ENCODE peak calls at places on chromosome 9, in seven cellular contexts. One of them, this sample, is unnamed.

GRCh38 chr9:4077499-4078102 is 222.3 kb downstream of the GLIS3 start:
- DNase-seq in SK-N-SH: peak
- DNase-seq in H1: peak
- DNase-seq in HepG2: peak
- DNase-seq in HCT116: peak
- DNase-seq in GM12878: no peak
- DNase-seq in K562: peak
- DNase-seq in this sample: peak

GRCh38 chr9:27714388-27714787 is 141.1 kb upstream of the C9orf72 start:
- DNase-seq in HCT116: no peak
- DNase-seq in H1: no peak
- DNase-seq in K562: no peak
- DNase-seq in HepG2: no peak
- DNase-seq in SK-N-SH: peak
- DNase-seq in GM12878: no peak
- DNase-seq in this sample: no peak

GRCh38 chr9:131276107-131276888 is at the start of gene FAM78A:
- DNase-seq in H1: no peak
- DNase-seq in SK-N-SH: peak
- DNase-seq in HCT116: no peak
- DNase-seq in K562: peak
- DNase-seq in GM12878: no peak
- DNase-seq in HepG2: no peak
- DNase-seq in this sample: no peak

GRCh38 chr9:13002740-13003139 is 227.9 kb downstream of the LURAP1L start:
- DNase-seq in HCT116: no peak
- DNase-seq in SK-N-SH: no peak
- DNase-seq in GM12878: no peak
- DNase-seq in HepG2: no peak
- DNase-seq in H1: no peak
- DNase-seq in K562: no peak
- DNase-seq in this sample: no peak

GRCh38 chr9:73871636-73872035 is 625.5 kb upstream of the RORB start:
- DNase-seq in GM12878: no peak
- DNase-seq in H1: no peak
- DNase-seq in HepG2: no peak
- DNase-seq in SK-N-SH: no peak
- DNase-seq in K562: no peak
- DNase-seq in HCT116: no peak
- DNase-seq in this sample: no peak

GRCh38 chr9:14692918-14693861 is at the start of gene ZDHHC21:
- DNase-seq in HCT116: no peak
- DNase-seq in K562: peak
- DNase-seq in HepG2: peak
- DNase-seq in SK-N-SH: peak
- DNase-seq in GM12878: no peak
- DNase-seq in H1: peak
- DNase-seq in this sample: peak

GRCh38 chr9:87371801-87372374 is 125.8 kb upstream of the DAPK1 start:
- DNase-seq in K562: no peak
- DNase-seq in SK-N-SH: no peak
- DNase-seq in HepG2: no peak
- DNase-seq in HCT116: no peak
- DNase-seq in H1: no peak
- DNase-seq in GM12878: no peak
- DNase-seq in this sample: no peak

GRCh38 chr9:96615421-96615820 is 4.2 kb downstream of the CDC14B start:
- DNase-seq in GM12878: no peak
- DNase-seq in HCT116: no peak
- DNase-seq in HepG2: no peak
- DNase-seq in H1: no peak
- DNase-seq in SK-N-SH: no peak
- DNase-seq in K562: no peak
- DNase-seq in this sample: no peak

GRCh38 chr9:134059188-134059641 is 8.6 kb downstream of the BRD3 start:
- DNase-seq in SK-N-SH: peak
- DNase-seq in K562: no peak
- DNase-seq in HCT116: no peak
- DNase-seq in H1: peak
- DNase-seq in HepG2: no peak
- DNase-seq in GM12878: no peak
- DNase-seq in this sample: no peak

DNA sequence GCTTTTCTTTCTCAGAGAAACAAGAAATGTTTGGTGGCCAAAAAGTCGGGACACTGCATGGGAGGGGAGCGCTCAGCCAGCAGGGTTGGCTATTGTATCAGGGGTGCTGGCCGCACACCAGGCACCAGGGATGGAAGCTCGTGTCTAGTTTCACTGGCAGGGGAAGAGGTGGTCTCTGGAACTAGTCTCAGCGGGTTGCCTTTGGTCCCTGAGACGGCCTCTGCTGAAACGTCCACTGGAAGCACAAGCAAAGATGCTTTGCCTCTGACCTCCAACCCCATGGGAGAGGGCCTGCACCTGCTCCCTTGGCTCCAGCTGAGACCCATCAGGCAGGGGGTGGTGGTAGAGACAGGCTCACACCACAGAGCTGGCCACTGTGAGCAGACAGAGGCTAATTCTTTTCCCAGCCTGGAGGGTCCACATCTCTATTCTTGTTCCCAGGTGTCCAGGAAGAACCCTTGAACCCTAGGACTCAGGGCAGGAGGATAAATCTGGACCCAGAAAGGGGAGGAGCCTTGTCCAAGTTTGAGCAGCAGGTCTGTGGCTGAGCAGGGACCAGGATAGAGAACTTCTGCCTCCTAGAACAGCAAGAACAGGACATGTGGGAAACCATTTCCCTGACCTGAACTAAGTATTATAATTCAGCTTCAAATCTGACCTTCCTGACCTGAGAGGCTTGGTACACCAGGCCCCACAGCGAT is 102.6 kb downstream of the RGS3 start:
- DNase-seq in HCT116: no peak
- DNase-seq in H1: no peak
- DNase-seq in HepG2: no peak
- DNase-seq in K562: no peak
- DNase-seq in SK-N-SH: no peak
- DNase-seq in GM12878: no peak
- DNase-seq in this sample: no peak
- TF ChIP-seq JUND in HCT116: no peak
- TF ChIP-seq JUND in H1: no peak
- TF ChIP-seq JUND in HepG2: no peak
- TF ChIP-seq JUND in K562: no peak
- TF ChIP-seq JUND in SK-N-SH: no peak
- TF ChIP-seq JUND in GM12878: no peak
- TF ChIP-seq JUND in this sample: no peak

DNA sequence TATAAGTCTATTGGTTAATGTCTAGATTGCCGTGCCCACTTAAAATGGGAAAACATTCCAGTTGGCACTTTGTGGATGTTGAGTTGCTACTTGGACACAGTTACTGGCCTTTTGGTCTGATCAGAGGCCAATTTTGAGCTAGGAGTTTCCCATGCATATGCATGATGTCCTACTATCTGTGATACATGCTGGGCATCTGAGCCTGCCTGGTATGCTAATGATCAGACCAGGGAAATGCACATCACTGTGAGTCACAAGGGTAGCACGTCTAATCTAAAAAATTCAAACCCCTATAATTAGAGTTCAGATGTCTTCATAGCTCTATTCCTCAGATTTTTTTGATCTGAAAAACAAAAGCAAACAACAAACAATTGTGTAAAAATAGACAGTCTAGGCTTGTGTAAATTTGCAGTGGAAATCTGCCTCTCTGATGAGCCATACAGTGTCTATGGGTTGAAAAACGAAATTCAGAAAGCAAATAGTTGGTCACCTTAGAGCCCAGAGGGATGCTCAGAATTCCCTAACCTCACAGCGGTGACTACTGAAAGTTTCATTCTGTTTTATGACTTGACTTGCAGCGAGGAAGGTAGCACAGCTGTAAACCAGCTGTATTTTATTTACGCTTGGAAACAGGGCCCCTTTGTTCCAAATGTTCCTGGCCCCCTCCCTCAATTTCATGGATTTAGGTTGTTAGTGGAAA is 37.3 kb downstream of the PALM2AKAP2 start:
- DNase-seq in K562: no peak
- DNase-seq in HepG2: no peak
- DNase-seq in GM12878: no peak
- DNase-seq in HCT116: no peak
- DNase-seq in H1: peak
- DNase-seq in SK-N-SH: no peak
- DNase-seq in this sample: no peak
- TF ChIP-seq JUND in K562: no peak
- TF ChIP-seq JUND in HepG2: no peak
- TF ChIP-seq JUND in GM12878: no peak
- TF ChIP-seq JUND in HCT116: no peak
- TF ChIP-seq JUND in H1: no peak
- TF ChIP-seq JUND in SK-N-SH: peak
- TF ChIP-seq JUND in this sample: no peak

GRCh38 chr9:95084254-95084934 is 233.1 kb downstream of the FANCC start:
- DNase-seq in HepG2: no peak
- DNase-seq in K562: no peak
- DNase-seq in H1: no peak
- DNase-seq in HCT116: no peak
- DNase-seq in GM12878: no peak
- DNase-seq in SK-N-SH: no peak
- DNase-seq in this sample: no peak

GRCh38 chr9:95083086-95083768 is 234.3 kb downstream of the FANCC start:
- DNase-seq in HepG2: no peak
- DNase-seq in GM12878: no peak
- DNase-seq in HCT116: no peak
- DNase-seq in SK-N-SH: no peak
- DNase-seq in H1: no peak
- DNase-seq in K562: no peak
- DNase-seq in this sample: no peak

GRCh38 chr9:95080961-95081658 is 236.4 kb downstream of the FANCC start:
- DNase-seq in GM12878: no peak
- DNase-seq in HepG2: no peak
- DNase-seq in H1: no peak
- DNase-seq in K562: no peak
- DNase-seq in SK-N-SH: no peak
- DNase-seq in HCT116: no peak
- DNase-seq in this sample: no peak

GRCh38 chr9:95081998-95082397 is 235.5 kb downstream of the FANCC start:
- DNase-seq in GM12878: no peak
- DNase-seq in HepG2: no peak
- DNase-seq in K562: no peak
- DNase-seq in H1: no peak
- DNase-seq in HCT116: no peak
- DNase-seq in SK-N-SH: no peak
- DNase-seq in this sample: no peak

GRCh38 chr9:95082401-95083084 is 235.0 kb downstream of the FANCC start:
- DNase-seq in HepG2: no peak
- DNase-seq in K562: no peak
- DNase-seq in H1: no peak
- DNase-seq in HCT116: no peak
- DNase-seq in GM12878: no peak
- DNase-seq in SK-N-SH: no peak
- DNase-seq in this sample: no peak
- TF ChIP-seq JUND in HepG2: no peak
- TF ChIP-seq JUND in K562: no peak
- TF ChIP-seq JUND in H1: no peak
- TF ChIP-seq JUND in HCT116: no peak
- TF ChIP-seq JUND in GM12878: no peak
- TF ChIP-seq JUND in SK-N-SH: no peak
- TF ChIP-seq JUND in this sample: no peak

GRCh38 chr9:22452415-22453010 is 5.9 kb downstream of the DMRTA1 start:
- DNase-seq in H1: no peak
- DNase-seq in HCT116: peak
- DNase-seq in SK-N-SH: no peak
- DNase-seq in HepG2: peak
- DNase-seq in GM12878: no peak
- DNase-seq in K562: no peak
- DNase-seq in this sample: peak

GRCh38 chr9:22455181-22455580 is 8.6 kb downstream of the DMRTA1 start:
- DNase-seq in K562: no peak
- DNase-seq in GM12878: no peak
- DNase-seq in SK-N-SH: no peak
- DNase-seq in HepG2: no peak
- DNase-seq in H1: no peak
- DNase-seq in HCT116: no peak
- DNase-seq in this sample: no peak

GRCh38 chr9:22457448-22457847 is 10.8 kb downstream of the DMRTA1 start:
- DNase-seq in SK-N-SH: no peak
- DNase-seq in H1: no peak
- DNase-seq in HepG2: no peak
- DNase-seq in K562: no peak
- DNase-seq in GM12878: no peak
- DNase-seq in HCT116: no peak
- DNase-seq in this sample: no peak

DNA sequence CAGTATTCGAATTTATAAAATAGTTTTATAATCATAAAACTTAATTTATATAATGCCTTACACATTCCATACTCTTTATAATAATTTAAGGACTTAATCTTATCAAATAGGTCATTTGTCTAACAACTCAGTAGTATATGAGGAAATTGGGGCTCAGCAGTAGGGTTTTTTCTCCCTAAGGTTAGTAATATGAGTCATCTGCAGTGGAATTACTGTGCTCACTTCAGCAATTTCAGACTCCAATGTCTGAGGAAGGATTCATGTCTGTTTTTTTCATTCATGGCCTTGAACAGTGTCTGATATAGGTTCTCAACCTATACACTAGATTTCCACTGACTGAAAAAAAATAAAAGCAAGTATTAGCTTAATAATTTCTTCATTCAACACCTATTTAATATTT is 7.4 kb downstream of the DMRTA1 start:
- DNase-seq in K562: no peak
- DNase-seq in HCT116: no peak
- DNase-seq in SK-N-SH: no peak
- DNase-seq in HepG2: no peak
- DNase-seq in H1: no peak
- DNase-seq in GM12878: no peak
- DNase-seq in this sample: no peak
- TF ChIP-seq JUND in K562: no peak
- TF ChIP-seq JUND in HCT116: no peak
- TF ChIP-seq JUND in SK-N-SH: no peak
- TF ChIP-seq JUND in HepG2: no peak
- TF ChIP-seq JUND in H1: no peak
- TF ChIP-seq JUND in GM12878: no peak
- TF ChIP-seq JUND in this sample: no peak

GRCh38 chr9:118554987-118555386 is 814.2 kb downstream of the BRINP1 start:
- DNase-seq in HCT116: no peak
- DNase-seq in K562: no peak
- DNase-seq in GM12878: no peak
- DNase-seq in SK-N-SH: no peak
- DNase-seq in H1: no peak
- DNase-seq in HepG2: no peak
- DNase-seq in this sample: no peak

GRCh38 chr9:118553465-118553864 is 815.8 kb downstream of the BRINP1 start:
- DNase-seq in SK-N-SH: no peak
- DNase-seq in K562: no peak
- DNase-seq in GM12878: no peak
- DNase-seq in HepG2: no peak
- DNase-seq in HCT116: no peak
- DNase-seq in H1: no peak
- DNase-seq in this sample: no peak

GRCh38 chr9:118558891-118559290 is 810.3 kb downstream of the BRINP1 start:
- DNase-seq in H1: no peak
- DNase-seq in GM12878: no peak
- DNase-seq in SK-N-SH: no peak
- DNase-seq in HepG2: no peak
- DNase-seq in HCT116: no peak
- DNase-seq in K562: no peak
- DNase-seq in this sample: no peak

GRCh38 chr9:118563677-118564076 is 805.6 kb downstream of the BRINP1 start:
- DNase-seq in SK-N-SH: no peak
- DNase-seq in GM12878: no peak
- DNase-seq in HepG2: no peak
- DNase-seq in HCT116: no peak
- DNase-seq in H1: no peak
- DNase-seq in K562: no peak
- DNase-seq in this sample: no peak

GRCh38 chr9:118558026-118558425 is 811.2 kb downstream of the BRINP1 start:
- DNase-seq in HCT116: no peak
- DNase-seq in HepG2: no peak
- DNase-seq in GM12878: no peak
- DNase-seq in K562: no peak
- DNase-seq in SK-N-SH: no peak
- DNase-seq in H1: no peak
- DNase-seq in this sample: no peak
- TF ChIP-seq JUND in HCT116: no peak
- TF ChIP-seq JUND in HepG2: no peak
- TF ChIP-seq JUND in GM12878: no peak
- TF ChIP-seq JUND in K562: no peak
- TF ChIP-seq JUND in SK-N-SH: no peak
- TF ChIP-seq JUND in H1: no peak
- TF ChIP-seq JUND in this sample: no peak

This sample was measured in T47D.